ENCODE peak calls at places on chromosomes 12 and 14, in four cellular contexts. L is A549, F is uterus, W is tibial nerve. K is an unnamed sample.

GRCh38 chr12:70823182-70823976 is 97.2 kb downstream of the PTPRR start:
- DNase-seq in L (no peak), F (no peak), W (no peak), K (no peak)

GRCh38 chr14:69675246-69675583 is 63.8 kb downstream of the SUSD6 start:
- DNase-seq in L (no peak), F (no peak), W (no peak), K (no peak)

GRCh38 chr12:52063986-52064649 is 5.7 kb upstream of the ATG101 start:
- DNase-seq in W (no peak), F (no peak), L (no peak), K (peak; percentile 79)

GRCh38 chr14:64715628-64716412 is 11.6 kb downstream of the PLEKHG3 start:
- DNase-seq in W (no peak), L (no peak), F (no peak), K (peak; percentile 80)

GRCh38 chr12:53591301-53592206 is 34.6 kb downstream of the ATF7 start:
- DNase-seq in W (no peak), F (no peak), L (no peak), K (no peak)

GRCh38 chr14:71483154-71483553 is 449.1 kb upstream of the RGS6 start:
- DNase-seq in L (no peak), F (no peak), W (no peak), K (no peak)

GRCh38 chr12:46677749-46678148 is 148.0 kb downstream of the SLC38A4 start:
- DNase-seq in W (no peak), L (peak; percentile 33), F (no peak), K (no peak)

GRCh38 chr14:74671789-74672188 is 41.1 kb downstream of the AREL1 start:
- DNase-seq in L (no peak), F (no peak), W (peak; percentile 40), K (no peak)

GRCh38 chr14:75046899-75047298 is 4.4 kb downstream of the MLH3 start:
- DNase-seq in W (no peak), F (no peak), L (no peak), K (no peak)

GRCh38 chr12:623172-623864 is 39.9 kb downstream of the NINJ2 start:
- DNase-seq in W (no peak), F (no peak), L (no peak), K (no peak)

GRCh38 chr14:63178912-63179311 is 25.3 kb upstream of the RHOJ start:
- DNase-seq in F (no peak), L (no peak), W (no peak), K (no peak)

GRCh38 chr12:132955094-132955932 is 793 bp downstream of the ZNF605 start:
- DNase-seq in L (peak; percentile 21), W (peak; percentile 12), F (peak; percentile 31), K (peak; percentile 48)

GRCh38 chr12:22283508-22283907 is 51.0 kb downstream of the ST8SIA1 start:
- DNase-seq in L (no peak), F (no peak), W (no peak), K (no peak)

GRCh38 chr12:27711312-27711682 is 665 bp downstream of the MRPS35 start:
- DNase-seq in F (no peak), L (no peak), W (no peak), K (no peak)

GRCh38 chr12:58104443-58104842 is 163.1 kb downstream of the ATP23 start:
- DNase-seq in W (no peak), L (no peak), F (no peak), K (no peak)

GRCh38 chr14:93090826-93091583 is 24.7 kb downstream of the ITPK1 start:
- DNase-seq in W (no peak), F (no peak), L (no peak), K (no peak)

GRCh38 chr14:58770501-58770982 is 132.8 kb downstream of the DACT1 start:
- DNase-seq in F (no peak), W (no peak), L (no peak), K (no peak)

GRCh38 chr12:70260610-70261009 is 17.4 kb downstream of the CNOT2 start:
- DNase-seq in W (no peak), F (no peak), L (no peak), K (no peak)

GRCh38 chr14:20546877-20547276 is 14.0 kb downstream of the RNASE9 start:
- DNase-seq in F (no peak), L (no peak), W (no peak), K (no peak)

GRCh38 chr14:99245541-99246511 is 26.2 kb downstream of the BCL11B start:
- DNase-seq in F (no peak), L (no peak), W (no peak), K (peak; percentile 82)

GRCh38 chr12:115090783-115091182 is 406.8 kb upstream of the TBX3 start:
- DNase-seq in L (no peak), W (no peak), F (no peak), K (no peak)

GRCh38 chr12:122527478-122527944 is 462 bp downstream of the KNTC1 start:
- DNase-seq in F (no peak), L (peak; percentile 27), W (no peak), K (no peak)

GRCh38 chr12:120207227-120207626 is 6.3 kb upstream of the RPLP0 start:
- DNase-seq in W (no peak), L (no peak), F (no peak), K (no peak)

GRCh38 chr14:57486767-57487379 is 6.8 kb downstream of the CCDC198 start:
- DNase-seq in W (peak; percentile 8), L (no peak), F (no peak), K (no peak)

GRCh38 chr12:58310828-58311273 is 369.5 kb downstream of the ATP23 start:
- DNase-seq in F (no peak), L (peak; percentile 75), W (no peak), K (no peak)

GRCh38 chr14:24310666-24311604 is at the start of gene LTB4R:
- DNase-seq in W (no peak), L (no peak), F (no peak), K (peak; percentile 83)

GRCh38 chr12:52204095-52204930 is 12.5 kb upstream of the KRT80 start:
- DNase-seq in F (peak; percentile 11), L (no peak), W (no peak), K (no peak)

GRCh38 chr12:45234134-45234865 is 18.4 kb downstream of the ANO6 start:
- DNase-seq in W (peak; percentile 25), L (peak; percentile 84), F (peak; percentile 72), K (no peak)

DNA sequence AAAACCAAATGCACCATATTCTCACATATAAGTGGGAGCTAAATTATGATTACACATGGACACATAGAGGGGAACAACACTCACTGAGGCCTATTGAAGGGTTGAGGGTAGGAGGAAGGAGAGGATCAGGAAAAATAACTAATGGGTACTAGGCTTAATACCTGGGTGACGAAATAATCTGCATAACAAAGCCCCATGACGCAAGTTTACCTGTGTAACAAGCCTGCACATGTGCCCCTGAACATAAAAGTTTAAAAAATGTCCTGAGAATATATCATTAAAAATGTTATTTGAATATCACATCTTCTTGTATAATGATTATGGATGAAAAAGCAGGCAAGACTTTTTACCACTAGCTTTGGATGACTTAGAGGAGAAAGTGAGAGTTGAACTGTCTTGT is 138.0 kb upstream of the NOVA1 start:
- DNase-seq in F (no peak), L (no peak), W (no peak), K (no peak)
- H3K9me3 ChIP-seq in F (no peaks in the 10 kb centered on the region), L (no peaks in the 10 kb centered on the region), W (no peaks in the 10 kb centered on the region), K (no peaks in the 10 kb centered on the region)

GRCh38 chr12:109899783-109900751 is at the start of gene TCHP:
- DNase-seq in W (peak; percentile 76), F (peak; percentile 79), L (peak; percentile 90), K (peak; percentile 95)
- TF ChIP-seq POLR2A in W (no peak), F (no peak), L (peak; percentile 55), K (no peak)

GRCh38 chr12:82378997-82379396 is 20.7 kb downstream of the METTL25 start:
- DNase-seq in W (no peak), L (no peak), F (no peak), K (no peak)

GRCh38 chr12:82375201-82375600 is 16.9 kb downstream of the METTL25 start:
- DNase-seq in W (no peak), F (no peak), L (no peak), K (no peak)
- H3K4me1 ChIP-seq in W (no peaks in the 10 kb centered on the region), F (no peaks in the 10 kb centered on the region), L (no peaks in the 10 kb centered on the region), K (no peaks in the 10 kb centered on the region)

DNA sequence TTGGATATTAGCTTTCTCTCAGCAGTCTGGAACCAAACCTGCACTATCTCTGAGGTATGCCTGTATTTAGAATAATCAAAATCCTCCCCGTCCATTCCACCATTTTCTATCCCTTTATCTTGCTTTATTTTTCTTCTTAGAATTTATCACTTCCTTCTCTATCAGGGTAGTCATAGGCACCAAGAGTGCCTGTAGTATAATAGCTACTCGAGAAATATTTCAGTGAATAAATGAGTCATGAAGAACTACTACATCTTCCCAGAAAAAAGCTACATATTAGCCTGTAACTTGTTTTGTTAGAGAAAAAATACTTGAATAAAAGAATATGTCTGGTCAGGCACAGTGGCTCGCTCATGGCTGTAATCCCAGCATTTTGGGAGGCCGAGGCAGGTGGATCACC is 4.3 kb downstream of the SLC2A14 start:
- DNase-seq in W (no peak), L (no peak), F (no peak), K (no peak)
- H3K9me3 ChIP-seq in W (no peaks in the 10 kb centered on the region), L (no peaks in the 10 kb centered on the region), F (no peaks in the 10 kb centered on the region), K (no peaks in the 10 kb centered on the region)

GRCh38 chr12:47811070-47811391 is 8.7 kb downstream of the HDAC7 start:
- DNase-seq in L (no peak), F (no peak), W (no peak), K (no peak)

GRCh38 chr12:47813491-47814196 is 6.1 kb downstream of the HDAC7 start:
- DNase-seq in W (no peak), L (peak; percentile 58), F (no peak), K (peak; percentile 4)

GRCh38 chr12:47814539-47815170 is 5.0 kb downstream of the HDAC7 start:
- DNase-seq in L (no peak), F (no peak), W (no peak), K (no peak)

GRCh38 chr12:47812797-47813490 is 6.8 kb downstream of the HDAC7 start:
- DNase-seq in W (peak; percentile 76), F (peak; percentile 92), L (peak; percentile 85), K (peak; percentile 96)

GRCh38 chr12:47811581-47812484 is 7.9 kb downstream of the HDAC7 start:
- DNase-seq in W (peak; percentile 76), L (no peak), F (peak; percentile 84), K (peak; percentile 83)
- TF ChIP-seq POLR2A in W (no peak), L (no peak), F (peak; percentile 33), K (no peak)

GRCh38 chr14:100820945-100821344 is 5.0 kb upstream of the MEG3 start:
- DNase-seq in W (no peak), L (no peak), F (no peak), K (no peak)

GRCh38 chr14:100818221-100818699 is 7.7 kb upstream of the MEG3 start:
- DNase-seq in W (no peak), F (no peak), L (no peak), K (no peak)

GRCh38 chr14:100816950-100817901 is 8.7 kb upstream of the MEG3 start:
- DNase-seq in F (no peak), L (no peak), W (no peak), K (no peak)

GRCh38 chr14:100819829-100820475 is 6.0 kb upstream of the MEG3 start:
- DNase-seq in F (no peak), L (no peak), W (no peak), K (no peak)

GRCh38 chr14:100819453-100819828 is 6.5 kb upstream of the MEG3 start:
- DNase-seq in W (no peak), L (no peak), F (no peak), K (no peak)
- H3K4me1 ChIP-seq in W (no peaks in the 10 kb centered on the region), L (no peaks in the 10 kb centered on the region), F (no peaks in the 10 kb centered on the region), K (no peaks in the 10 kb centered on the region)

DNA sequence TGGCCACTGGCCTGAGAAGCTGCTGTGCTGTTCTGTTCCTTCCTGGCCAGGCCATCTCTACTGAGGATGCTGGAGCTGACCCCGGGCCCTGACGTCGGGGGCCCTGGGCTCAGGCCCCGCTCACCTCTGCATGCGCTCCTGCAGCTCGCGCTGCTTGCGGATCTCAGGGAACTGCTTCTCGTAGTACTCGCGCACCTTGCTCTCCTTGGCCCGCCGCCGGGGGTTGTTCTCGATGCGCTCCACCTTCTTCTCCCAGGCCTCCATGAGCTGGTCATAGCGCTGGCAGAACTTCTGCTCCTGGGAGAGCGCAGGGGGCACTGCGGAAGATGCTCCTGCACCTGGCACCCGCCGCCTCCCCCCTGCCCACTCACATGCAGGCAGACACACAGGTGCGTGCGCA is 135.6 kb downstream of the RFLNA start:
- DNase-seq in L (no peak), F (no peak), W (no peak), K (peak; percentile 76)
- H3K9me3 ChIP-seq in L (no peaks in the 10 kb centered on the region), F (no peaks in the 10 kb centered on the region), W (no peaks in the 10 kb centered on the region), K (no peaks in the 10 kb centered on the region)

K was measured in upper lobe of left lung.